ENCODE peak calls at places on chromosome 15, in five cellular contexts. H is tibial nerve, N is SK-N-SH, I is A549, Z is transverse colon. R is an unnamed sample. For H3K4me1, the result is how much of the 10 kb centered on the place peaks cover.

GRCh38 chr15:66545249-66545648 is 20.5 kb downstream of the LCTL start:
- DNase-seq in N (no peak), I (no peak), H (no peak), Z (no peak), R (no peak)

GRCh38 chr15:77329202-77329601 is 90.7 kb downstream of the PEAK1 start:
- DNase-seq in I (no peak), Z (no peak), H (no peak), N (no peak), R (no peak)

GRCh38 chr15:88337993-88338392 is 81.5 kb upstream of the NTRK3 start:
- DNase-seq in N (no peak), Z (no peak), I (no peak), H (no peak), R (no peak)

GRCh38 chr15:68820205-68820588 is 498 bp downstream of the ANP32A start:
- DNase-seq in I (peak), H (no peak), N (no peak), Z (peak), R (peak)

GRCh38 chr15:48802867-48803266 is 8.0 kb downstream of the CEP152 start:
- DNase-seq in I (no peak), H (no peak), Z (no peak), N (no peak), R (no peak)

GRCh38 chr15:38672814-38673292 is 108.2 kb upstream of the RASGRP1 start:
- DNase-seq in I (no peak), N (no peak), H (no peak), Z (peak), R (no peak)

GRCh38 chr15:98442379-98442833 is 205.9 kb upstream of the IGF1R start:
- DNase-seq in H (peak), N (peak), Z (peak), I (peak), R (no peak)

GRCh38 chr15:41334293-41335120 is 1.8 kb downstream of the NUSAP1 start:
- DNase-seq in H (no peak), N (no peak), Z (no peak), I (no peak), R (no peak)

GRCh38 chr15:40762919-40763800 is 708 bp upstream of the GCHFR start:
- DNase-seq in Z (peak), I (no peak), H (peak), N (peak), R (peak)

GRCh38 chr15:75650908-75651809 is 3.4 kb downstream of the SNX33 start:
- DNase-seq in H (no peak), Z (peak), N (no peak), I (no peak), R (peak)

GRCh38 chr15:42358141-42358540 is 1.2 kb upstream of the CAPN3 start:
- DNase-seq in I (no peak), N (no peak), H (no peak), Z (no peak), R (no peak)

DNA sequence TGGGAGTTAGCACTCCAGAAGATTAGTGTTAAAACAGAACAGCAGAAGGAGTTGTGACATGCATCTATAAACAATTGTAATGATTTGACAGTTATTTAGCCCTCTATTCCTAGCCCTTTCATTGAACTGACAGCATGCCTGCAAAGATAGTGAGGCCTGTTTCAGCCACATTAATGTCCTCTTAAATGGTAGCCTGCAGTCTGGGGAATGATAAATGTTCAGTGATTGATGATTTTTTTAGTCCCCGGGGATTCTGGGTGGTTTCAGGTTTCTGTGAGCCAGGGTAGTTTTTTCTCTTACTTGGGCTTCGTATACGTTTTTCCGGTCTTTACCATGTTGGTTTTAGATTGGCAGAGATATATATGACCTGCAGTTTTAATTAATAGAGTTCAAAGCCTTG is 172.0 kb downstream of the TCF12 start:
- DNase-seq in N (peak), I (no peak), H (no peak), Z (no peak), R (no peak)
- TF ChIP-seq EP300 in N (no peak), I (no peak), H (no peak), Z (no peak), R (no peak)

GRCh38 chr15:81265256-81265943 is 58.5 kb downstream of the STARD5 start:
- DNase-seq in Z (no peak), N (no peak), H (no peak), I (no peak), R (no peak)
- H3K4me1 ChIP-seq in Z (under half), N (under half), H (under half), I (under half), R (under half)

GRCh38 chr15:50765202-50765967 is at the start of gene SPPL2A:
- DNase-seq in I (peak), H (peak), N (peak), Z (peak), R (peak)
- TF ChIP-seq EP300 in I (no peak), H (no peak), N (peak), Z (no peak), R (no peak)

GRCh38 chr15:52502608-52503007 is 26.1 kb downstream of the MYO5A start:
- DNase-seq in Z (no peak), I (no peak), N (no peak), H (no peak), R (no peak)

GRCh38 chr15:52509500-52510244 is 19.0 kb downstream of the MYO5A start:
- DNase-seq in I (no peak), H (no peak), N (no peak), Z (no peak), R (no peak)

GRCh38 chr15:52506549-52506948 is 22.1 kb downstream of the MYO5A start:
- DNase-seq in N (no peak), Z (no peak), I (no peak), H (no peak), R (no peak)

GRCh38 chr15:52503788-52504496 is 24.7 kb downstream of the MYO5A start:
- DNase-seq in H (no peak), N (no peak), I (no peak), Z (no peak), R (no peak)

DNA sequence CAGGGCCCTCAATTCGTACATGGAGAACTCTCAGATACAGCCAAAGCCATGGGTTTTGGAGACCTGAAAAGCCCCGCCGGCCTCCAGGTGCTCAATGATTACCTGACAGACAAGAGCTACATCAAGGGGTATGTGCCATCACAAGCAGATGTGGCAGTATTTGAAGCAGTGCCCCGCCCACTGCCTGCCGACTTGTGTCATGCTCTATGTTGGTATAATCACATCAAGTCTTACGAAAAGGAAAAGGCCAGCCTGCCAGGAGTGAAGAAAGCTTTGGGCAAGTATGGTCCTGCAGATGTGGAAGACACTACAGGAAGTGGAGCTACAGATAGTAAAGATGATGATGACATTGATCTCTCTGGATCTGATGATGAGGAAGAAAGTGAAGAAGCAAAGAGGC is 23.5 kb downstream of the MYO5A start:
- DNase-seq in H (no peak), N (no peak), Z (no peak), I (no peak), R (no peak)
- H3K4me1 ChIP-seq in H (under half), N (under half), Z (under half), I (under half), R (under half)

GRCh38 chr15:85667491-85668424 is 127.0 kb downstream of the KLHL25 start:
- DNase-seq in I (peak), Z (peak), H (peak), N (no peak), R (no peak)
- TF ChIP-seq EP300 in I (no peak), Z (no peak), H (peak), N (no peak), R (no peak)

GRCh38 chr15:70439304-70439877 is 324.0 kb downstream of the UACA start:
- DNase-seq in Z (no peak), N (no peak), H (no peak), I (no peak), R (no peak)

GRCh38 chr15:70440416-70441138 is 322.8 kb downstream of the UACA start:
- DNase-seq in H (no peak), I (no peak), Z (no peak), N (no peak), R (no peak)

GRCh38 chr15:70437882-70438331 is 325.5 kb downstream of the UACA start:
- DNase-seq in H (no peak), I (no peak), N (peak), Z (no peak), R (no peak)

GRCh38 chr15:70438776-70439175 is 324.6 kb downstream of the UACA start:
- DNase-seq in Z (no peak), I (no peak), N (no peak), H (no peak), R (no peak)

DNA sequence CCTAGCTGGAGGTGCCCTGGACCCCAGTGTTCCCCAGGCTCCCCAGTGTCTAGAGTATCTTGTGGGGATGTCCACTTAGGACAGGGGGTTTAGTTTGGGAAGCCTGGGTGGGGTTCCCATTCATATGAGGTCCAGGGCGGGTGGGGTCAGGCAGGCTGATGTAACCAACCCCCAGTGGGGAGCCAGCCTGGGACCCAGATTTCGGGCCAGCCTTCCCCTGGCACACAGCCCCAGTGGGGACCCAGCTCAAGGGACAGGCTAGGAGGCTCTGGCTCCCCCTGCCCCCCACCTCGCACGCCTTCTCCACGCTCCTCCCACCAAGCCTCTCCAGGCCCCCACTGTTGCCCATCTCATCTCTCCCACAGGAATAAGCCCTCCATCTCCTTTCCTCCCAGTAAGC is 323.5 kb downstream of the UACA start:
- DNase-seq in Z (no peak), N (no peak), H (no peak), I (no peak), R (no peak)
- H3K4me1 ChIP-seq in Z (under half), N (under half), H (under half), I (under half), R (under half)